ENCODE peak calls at places on chromosomes 5 and 9, in five cellular contexts. One of them, this sample, is unnamed.

GRCh38 chr5:20109326-20109725 is 121.3 kb upstream of the CDH18 start:
- DNase-seq in prostate gland: no peak
- DNase-seq in cardiac muscle cell: no peak
- DNase-seq in aorta: no peak
- DNase-seq in left ventricle myocardium inferior: no peak
- DNase-seq in this sample: no peak

GRCh38 chr9:128733256-128733655 is 9.3 kb upstream of the ZDHHC12 start:
- DNase-seq in aorta: peak
- DNase-seq in cardiac muscle cell: peak
- DNase-seq in prostate gland: peak
- DNase-seq in left ventricle myocardium inferior: peak
- DNase-seq in this sample: peak

GRCh38 chr9:100937377-100937776 is 91.2 kb upstream of the PLPPR1 start:
- DNase-seq in left ventricle myocardium inferior: no peak
- DNase-seq in prostate gland: no peak
- DNase-seq in aorta: no peak
- DNase-seq in cardiac muscle cell: no peak
- DNase-seq in this sample: no peak

GRCh38 chr5:157574456-157575095 is 999 bp downstream of the ADAM19 start:
- DNase-seq in left ventricle myocardium inferior: no peak
- DNase-seq in aorta: peak
- DNase-seq in prostate gland: no peak
- DNase-seq in cardiac muscle cell: peak
- DNase-seq in this sample: no peak

GRCh38 chr9:124381073-124381945 is 33.9 kb downstream of the PSMB7 start:
- DNase-seq in cardiac muscle cell: peak
- DNase-seq in left ventricle myocardium inferior: no peak
- DNase-seq in aorta: no peak
- DNase-seq in prostate gland: no peak
- DNase-seq in this sample: no peak

GRCh38 chr9:38127271-38127839 is 58.3 kb upstream of the SHB start:
- DNase-seq in aorta: no peak
- DNase-seq in prostate gland: no peak
- DNase-seq in left ventricle myocardium inferior: no peak
- DNase-seq in cardiac muscle cell: peak
- DNase-seq in this sample: no peak

GRCh38 chr5:129384736-129385135 is 75.4 kb upstream of the ADAMTS19 start:
- DNase-seq in cardiac muscle cell: no peak
- DNase-seq in aorta: no peak
- DNase-seq in left ventricle myocardium inferior: no peak
- DNase-seq in prostate gland: no peak
- DNase-seq in this sample: no peak

GRCh38 chr5:66246621-66247020 is 102.5 kb downstream of the SREK1 start:
- DNase-seq in left ventricle myocardium inferior: no peak
- DNase-seq in prostate gland: no peak
- DNase-seq in aorta: no peak
- DNase-seq in cardiac muscle cell: peak
- DNase-seq in this sample: peak

GRCh38 chr5:145347026-145347616 is 488.0 kb downstream of the PRELID2 start:
- DNase-seq in aorta: peak
- DNase-seq in left ventricle myocardium inferior: no peak
- DNase-seq in prostate gland: no peak
- DNase-seq in cardiac muscle cell: peak
- DNase-seq in this sample: peak

GRCh38 chr5:116071211-116071610 is 13.6 kb upstream of the COMMD10 start:
- DNase-seq in cardiac muscle cell: no peak
- DNase-seq in prostate gland: no peak
- DNase-seq in left ventricle myocardium inferior: no peak
- DNase-seq in aorta: no peak
- DNase-seq in this sample: no peak

GRCh38 chr9:20373263-20373662 is 249.0 kb downstream of the MLLT3 start:
- DNase-seq in left ventricle myocardium inferior: no peak
- DNase-seq in aorta: no peak
- DNase-seq in prostate gland: no peak
- DNase-seq in cardiac muscle cell: no peak
- DNase-seq in this sample: no peak
- H3K4me3 ChIP-seq in left ventricle myocardium inferior: no peak
- H3K4me3 ChIP-seq in aorta: no peak
- H3K4me3 ChIP-seq in prostate gland: no peak
- H3K4me3 ChIP-seq in cardiac muscle cell: no peak
- H3K4me3 ChIP-seq in this sample: no peak

GRCh38 chr5:72459089-72459661 is 48.0 kb downstream of the ZNF366 start:
- DNase-seq in aorta: no peak
- DNase-seq in cardiac muscle cell: peak
- DNase-seq in left ventricle myocardium inferior: no peak
- DNase-seq in prostate gland: no peak
- DNase-seq in this sample: no peak
- H3K27ac ChIP-seq in aorta: peak
- H3K27ac ChIP-seq in cardiac muscle cell: no peak
- H3K27ac ChIP-seq in left ventricle myocardium inferior: peak
- H3K27ac ChIP-seq in prostate gland: no peak
- H3K27ac ChIP-seq in this sample: no peak

DNA sequence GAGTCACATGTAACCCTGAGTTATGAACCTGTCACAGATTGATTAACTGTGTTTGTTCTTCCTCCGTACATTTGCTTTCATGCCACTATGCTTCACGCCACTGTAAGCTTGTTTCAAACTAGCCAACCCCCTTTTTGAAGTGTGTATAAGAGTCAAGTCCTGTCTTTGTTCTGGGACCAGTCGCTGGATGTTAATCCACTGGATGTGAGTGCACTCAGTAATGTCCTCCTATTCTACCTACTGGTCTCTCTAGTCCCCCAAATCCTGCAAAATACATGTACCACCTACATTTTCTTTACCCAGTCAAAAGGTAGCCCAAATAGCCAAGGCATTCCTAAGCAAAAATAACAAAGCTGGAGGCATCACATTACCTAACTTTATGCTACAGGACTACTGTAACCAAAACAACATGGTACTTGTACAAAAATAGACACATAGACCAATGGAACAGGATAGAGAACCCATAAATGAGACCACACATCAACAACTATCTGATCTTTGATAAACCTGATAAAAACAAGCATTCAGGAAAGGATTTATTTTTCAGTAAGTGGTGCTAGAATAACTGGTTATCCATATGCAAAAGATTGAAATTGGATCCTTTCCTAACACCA is 1139.1 kb upstream of the SEMA6A start:
- DNase-seq in cardiac muscle cell: peak
- DNase-seq in prostate gland: no peak
- DNase-seq in aorta: no peak
- DNase-seq in left ventricle myocardium inferior: no peak
- DNase-seq in this sample: no peak
- H3K4me3 ChIP-seq in cardiac muscle cell: no peak
- H3K4me3 ChIP-seq in prostate gland: no peak
- H3K4me3 ChIP-seq in aorta: no peak
- H3K4me3 ChIP-seq in left ventricle myocardium inferior: no peak
- H3K4me3 ChIP-seq in this sample: no peak

GRCh38 chr9:14183001-14183400 is 130.9 kb downstream of the NFIB start:
- DNase-seq in cardiac muscle cell: no peak
- DNase-seq in prostate gland: no peak
- DNase-seq in aorta: no peak
- DNase-seq in left ventricle myocardium inferior: no peak
- DNase-seq in this sample: no peak
- H3K27ac ChIP-seq in cardiac muscle cell: no peak
- H3K27ac ChIP-seq in prostate gland: peak
- H3K27ac ChIP-seq in aorta: no peak
- H3K27ac ChIP-seq in left ventricle myocardium inferior: no peak
- H3K27ac ChIP-seq in this sample: no peak

This sample was measured in AG04450.